ENCODE peak calls at places on chromosome 9, in six cellular contexts. Z is HTR-8/SVneo, D is EL, A is frontal cortex, S is NCI-H1417, M is H4. K is an unnamed sample.

GRCh38 chr9:27888661-27889295 is 315.5 kb upstream of the C9orf72 start:
- DNase-seq in M (peak; percentile 11), A (no peak), S (peak; percentile 8), Z (no peak), D (no peak), K (no peak)

GRCh38 chr9:33465596-33466564 is 7.8 kb downstream of the NOL6 start:
- DNase-seq in M (no peak), Z (no peak), A (peak; percentile 2), D (no peak), S (no peak), K (no peak)

GRCh38 chr9:33277484-33277883 is 12.6 kb downstream of the CHMP5 start:
- DNase-seq in Z (no peak), D (no peak), M (no peak), S (no peak), A (no peak), K (no peak)

GRCh38 chr9:130707225-130707976 is 13.8 kb downstream of the EXOSC2 start:
- DNase-seq in D (peak; percentile 69), S (peak; percentile 86), Z (no peak), M (peak; percentile 39), A (no peak), K (peak; percentile 69)

GRCh38 chr9:107307331-107307730 is 24.3 kb downstream of the RAD23B start:
- DNase-seq in Z (no peak), D (no peak), A (no peak), S (no peak), M (no peak), K (no peak)

GRCh38 chr9:16445141-16445920 is 425.1 kb downstream of the BNC2 start:
- DNase-seq in S (peak; percentile 18), A (no peak), Z (no peak), D (peak; percentile 48), M (no peak), K (peak; percentile 28)

GRCh38 chr9:83234541-83234940 is 171.6 kb upstream of the RASEF start:
- DNase-seq in M (no peak), A (no peak), S (no peak), D (no peak), Z (no peak), K (no peak)

GRCh38 chr9:116796669-116797068 is 109.6 kb downstream of the TRIM32 start:
- DNase-seq in S (no peak), D (no peak), M (no peak), Z (no peak), A (no peak), K (no peak)

GRCh38 chr9:88522360-88522759 is 12.6 kb upstream of the NXNL2 start:
- DNase-seq in M (no peak), S (no peak), D (no peak), A (no peak), Z (no peak), K (no peak)

GRCh38 chr9:127923771-127924170 is 6.8 kb downstream of the PIP5KL1 start:
- DNase-seq in A (no peak), M (no peak), D (peak; percentile 99), S (no peak), Z (peak; percentile 66), K (no peak)

GRCh38 chr9:79120533-79121315 is 451.0 kb upstream of the TLE4 start:
- DNase-seq in D (no peak), M (no peak), S (peak; percentile 33), A (no peak), Z (no peak), K (no peak)

GRCh38 chr9:124312290-124313265 is 54.8 kb downstream of the NEK6 start:
- DNase-seq in Z (no peak), S (no peak), M (no peak), D (no peak), A (no peak), K (no peak)

GRCh38 chr9:137564817-137565411 is 13.2 kb downstream of the MRPL41 start:
- DNase-seq in A (no peak), M (no peak), Z (no peak), D (no peak), S (no peak), K (no peak)

GRCh38 chr9:134982311-134982710 is 64.6 kb upstream of the FCN1 start:
- DNase-seq in S (no peak), A (no peak), M (no peak), Z (no peak), D (no peak), K (no peak)

GRCh38 chr9:113436753-113437515 is 26.4 kb downstream of the C9orf43 start:
- DNase-seq in M (no peak), D (peak; percentile 55), S (no peak), A (no peak), Z (no peak), K (peak; percentile 43)

GRCh38 chr9:105832311-105832710 is 138.0 kb downstream of the TMEM38B start:
- DNase-seq in M (no peak), D (peak; percentile 3), Z (no peak), S (no peak), A (no peak), K (no peak)

GRCh38 chr9:33620738-33621439 is 96.8 kb downstream of the ANKRD18B start:
- DNase-seq in A (no peak), M (peak; percentile 72), S (peak; percentile 75), Z (peak; percentile 62), D (peak; percentile 76), K (no peak)